ENCODE peak calls at places on chromosome 21, in nine cellular contexts. One of them, this sample, is unnamed.

GRCh38 chr21:16775056-16775455 is 737.8 kb upstream of the CXADR start:
- DNase-seq in stimulated activated naive CD4-positive, alpha-beta T cell: no peak
- DNase-seq in CD8-positive, alpha-beta memory T cell: no peak
- DNase-seq in HT1080: no peak
- DNase-seq in A172: no peak
- DNase-seq in nephron progenitor cell: peak; percentile 3
- DNase-seq in activated CD4-positive, alpha-beta T cell treated with anti-CD3 and anti-CD28 coated beads, Interleukin-2, amount 50 U/mL, for 48 hours: no peak
- DNase-seq in stromal cell of bone marrow: no peak
- DNase-seq in MCF 10A: no peak
- DNase-seq in this sample: no peak

GRCh38 chr21:44572959-44573583 is 458 bp upstream of the KRTAP10-4 start:
- DNase-seq in stimulated activated naive CD4-positive, alpha-beta T cell: no peak
- DNase-seq in CD8-positive, alpha-beta memory T cell: no peak
- DNase-seq in HT1080: peak; percentile 35
- DNase-seq in A172: peak; percentile 37
- DNase-seq in nephron progenitor cell: no peak
- DNase-seq in activated CD4-positive, alpha-beta T cell treated with anti-CD3 and anti-CD28 coated beads, Interleukin-2, amount 50 U/mL, for 48 hours: no peak
- DNase-seq in stromal cell of bone marrow: no peak
- DNase-seq in MCF 10A: no peak
- DNase-seq in this sample: no peak

GRCh38 chr21:43658769-43659135 is 536 bp downstream of the HSF2BP start:
- DNase-seq in stimulated activated naive CD4-positive, alpha-beta T cell: no peak
- DNase-seq in CD8-positive, alpha-beta memory T cell: no peak
- DNase-seq in HT1080: no peak
- DNase-seq in A172: no peak
- DNase-seq in nephron progenitor cell: no peak
- DNase-seq in activated CD4-positive, alpha-beta T cell treated with anti-CD3 and anti-CD28 coated beads, Interleukin-2, amount 50 U/mL, for 48 hours: no peak
- DNase-seq in stromal cell of bone marrow: no peak
- DNase-seq in MCF 10A: no peak
- DNase-seq in this sample: no peak

GRCh38 chr21:26948194-26948593 is 18.7 kb downstream of the ADAMTS5 start:
- DNase-seq in stimulated activated naive CD4-positive, alpha-beta T cell: no peak
- DNase-seq in CD8-positive, alpha-beta memory T cell: no peak
- DNase-seq in HT1080: no peak
- DNase-seq in A172: no peak
- DNase-seq in nephron progenitor cell: no peak
- DNase-seq in activated CD4-positive, alpha-beta T cell treated with anti-CD3 and anti-CD28 coated beads, Interleukin-2, amount 50 U/mL, for 48 hours: no peak
- DNase-seq in stromal cell of bone marrow: peak; percentile 48
- DNase-seq in MCF 10A: no peak
- DNase-seq in this sample: no peak

GRCh38 chr21:37176716-37177115 is 90.4 kb downstream of the VPS26C start:
- DNase-seq in stimulated activated naive CD4-positive, alpha-beta T cell: no peak
- DNase-seq in CD8-positive, alpha-beta memory T cell: no peak
- DNase-seq in HT1080: no peak
- DNase-seq in A172: no peak
- DNase-seq in nephron progenitor cell: no peak
- DNase-seq in activated CD4-positive, alpha-beta T cell treated with anti-CD3 and anti-CD28 coated beads, Interleukin-2, amount 50 U/mL, for 48 hours: no peak
- DNase-seq in stromal cell of bone marrow: no peak
- DNase-seq in MCF 10A: no peak
- DNase-seq in this sample: no peak

GRCh38 chr21:45246535-45247320 is 41.0 kb downstream of the POFUT2 start:
- DNase-seq in stimulated activated naive CD4-positive, alpha-beta T cell: no peak
- DNase-seq in CD8-positive, alpha-beta memory T cell: no peak
- DNase-seq in HT1080: no peak
- DNase-seq in A172: no peak
- DNase-seq in nephron progenitor cell: no peak
- DNase-seq in activated CD4-positive, alpha-beta T cell treated with anti-CD3 and anti-CD28 coated beads, Interleukin-2, amount 50 U/mL, for 48 hours: no peak
- DNase-seq in stromal cell of bone marrow: no peak
- DNase-seq in MCF 10A: no peak
- DNase-seq in this sample: no peak

GRCh38 chr21:39119696-39120290 is 63.5 kb downstream of the PSMG1 start:
- DNase-seq in stimulated activated naive CD4-positive, alpha-beta T cell: no peak
- DNase-seq in CD8-positive, alpha-beta memory T cell: no peak
- DNase-seq in HT1080: no peak
- DNase-seq in A172: no peak
- DNase-seq in nephron progenitor cell: no peak
- DNase-seq in activated CD4-positive, alpha-beta T cell treated with anti-CD3 and anti-CD28 coated beads, Interleukin-2, amount 50 U/mL, for 48 hours: no peak
- DNase-seq in stromal cell of bone marrow: no peak
- DNase-seq in MCF 10A: no peak
- DNase-seq in this sample: no peak

GRCh38 chr21:18951291-18952038 is 547.9 kb upstream of the TMPRSS15 start:
- DNase-seq in stimulated activated naive CD4-positive, alpha-beta T cell: no peak
- DNase-seq in CD8-positive, alpha-beta memory T cell: no peak
- DNase-seq in HT1080: peak; percentile 42
- DNase-seq in A172: peak; percentile 44
- DNase-seq in nephron progenitor cell: peak; percentile 32
- DNase-seq in activated CD4-positive, alpha-beta T cell treated with anti-CD3 and anti-CD28 coated beads, Interleukin-2, amount 50 U/mL, for 48 hours: no peak
- DNase-seq in stromal cell of bone marrow: no peak
- DNase-seq in MCF 10A: peak; percentile 79
- DNase-seq in this sample: no peak

GRCh38 chr21:35291034-35291433 is 241.9 kb upstream of the RUNX1 start:
- DNase-seq in stimulated activated naive CD4-positive, alpha-beta T cell: no peak
- DNase-seq in CD8-positive, alpha-beta memory T cell: no peak
- DNase-seq in HT1080: no peak
- DNase-seq in A172: no peak
- DNase-seq in nephron progenitor cell: no peak
- DNase-seq in activated CD4-positive, alpha-beta T cell treated with anti-CD3 and anti-CD28 coated beads, Interleukin-2, amount 50 U/mL, for 48 hours: no peak
- DNase-seq in stromal cell of bone marrow: no peak
- DNase-seq in MCF 10A: no peak
- DNase-seq in this sample: no peak

GRCh38 chr21:44875341-44875740 is 1.9 kb upstream of the PTTG1IP start:
- DNase-seq in stimulated activated naive CD4-positive, alpha-beta T cell: no peak
- DNase-seq in CD8-positive, alpha-beta memory T cell: no peak
- DNase-seq in HT1080: peak; percentile 48
- DNase-seq in A172: no peak
- DNase-seq in nephron progenitor cell: no peak
- DNase-seq in activated CD4-positive, alpha-beta T cell treated with anti-CD3 and anti-CD28 coated beads, Interleukin-2, amount 50 U/mL, for 48 hours: no peak
- DNase-seq in stromal cell of bone marrow: peak; percentile 54
- DNase-seq in MCF 10A: peak; percentile 72
- DNase-seq in this sample: peak; percentile 52